ENCODE peak calls at places on chromosomes 2 and 18, in eight cellular contexts. E is gastroesophageal sphincter; S is naive thymus-derived CD8-positive, alpha-beta T cell; P is gastrocnemius medialis; F is activated naive CD8-positive, alpha-beta T cell treated with anti-CD3 and anti-CD28 coated beads, Interleukin-2, amount 50 U/mL, for 24 hours; A is naive B cell; I is Right ventricle myocardium inferior; Q is naive thymus-derived CD4-positive, alpha-beta T cell. R is an unnamed sample.

GRCh38 chr2:63465633-63466032 is 122.6 kb downstream of the WDPCP start:
- ATAC-seq in E (no peak), S (no peak), P (no peak), F (no peak), A (no peak), I (no peak), Q (no peak), R (no peak)

GRCh38 chr2:71826299-71826698 is 321.4 kb downstream of the CYP26B1 start:
- ATAC-seq in E (no peak), S (no peak), P (no peak), F (no peak), A (no peak), I (no peak), Q (no peak), R (no peak)

GRCh38 chr2:54984476-54984875 is 65.8 kb downstream of the RTN4 start:
- ATAC-seq in E (no peak), S (no peak), P (no peak), F (no peak), A (no peak), I (no peak), Q (no peak), R (no peak)

GRCh38 chr2:38432827-38433606 is 55.9 kb upstream of the ATL2 start:
- ATAC-seq in E (peak; percentile 47), S (no peak), P (peak; percentile 69), F (no peak), A (no peak), I (peak; percentile 58), Q (no peak), R (no peak)

GRCh38 chr2:207934720-207935119 is 90.6 kb downstream of the PLEKHM3 start:
- ATAC-seq in E (no peak), S (no peak), P (no peak), F (no peak), A (no peak), I (peak; percentile 53), Q (no peak), R (no peak)

GRCh38 chr2:48983556-48983955 is 170.8 kb downstream of the FSHR start:
- ATAC-seq in E (no peak), S (no peak), P (no peak), F (no peak), A (no peak), I (no peak), Q (no peak), R (no peak)

GRCh38 chr2:61433606-61434005 is 37.3 kb downstream of the USP34 start:
- ATAC-seq in E (no peak), S (no peak), P (no peak), F (no peak), A (no peak), I (peak; percentile 21), Q (no peak), R (no peak)

GRCh38 chr2:27873091-27873490 is 17.1 kb downstream of the RBKS start:
- ATAC-seq in E (no peak), S (no peak), P (no peak), F (no peak), A (no peak), I (no peak), Q (no peak), R (no peak)

GRCh38 chr2:230998882-230999281 is 3.0 kb downstream of the SPATA3 start:
- ATAC-seq in E (no peak), S (no peak), P (no peak), F (no peak), A (no peak), I (no peak), Q (no peak), R (no peak)

GRCh38 chr18:36034299-36034895 is 33.0 kb downstream of the RPRD1A start:
- ATAC-seq in E (no peak), S (no peak), P (no peak), F (peak; percentile 73), A (no peak), I (no peak), Q (no peak), R (peak; percentile 35)

GRCh38 chr2:208025814-208026184 is 472 bp upstream of the PLEKHM3 start:
- ATAC-seq in E (peak; percentile 6), S (peak; percentile 63), P (peak; percentile 2), F (peak; percentile 57), A (peak; percentile 8), I (peak; percentile 15), Q (peak; percentile 32), R (peak; percentile 69)